ENCODE peak calls at places on chromosomes 1 and 21, in five cellular contexts. I is GM12878, W is K562, O is HepG2, S is SK-N-SH. Z is an unnamed sample.

GRCh38 chr1:16191309-16191708 is 21.1 kb downstream of the ARHGEF19 start:
- DNase-seq in I (no peak), W (no peak), O (no peak), S (no peak), Z (no peak)

GRCh38 chr1:175131100-175131499 is 61.5 kb downstream of the KIAA0040 start:
- DNase-seq in I (no peak), W (no peak), O (no peak), S (no peak), Z (no peak)

GRCh38 chr1:221715321-221716169 is 26.3 kb downstream of the DUSP10 start:
- DNase-seq in I (no peak), W (no peak), O (peak), S (no peak), Z (no peak)

GRCh38 chr1:20551945-20552727 is at the start of gene FAM43B:
- DNase-seq in I (no peak), W (peak), O (peak), S (peak), Z (no peak)

GRCh38 chr1:24557711-24558121 is 1.8 kb downstream of the NCMAP start:
- DNase-seq in I (no peak), W (no peak), O (no peak), S (no peak), Z (no peak)

GRCh38 chr1:1019122-1019999 is 559 bp upstream of the AGRN start:
- DNase-seq in I (no peak), W (peak), O (peak), S (peak), Z (peak)

GRCh38 chr1:25517476-25518394 is 25.7 kb upstream of the LDLRAP1 start:
- DNase-seq in I (no peak), W (peak), O (no peak), S (no peak), Z (no peak)

GRCh38 chr21:23968722-23969647 is 1638.3 kb downstream of the MRPL39 start:
- DNase-seq in I (peak), W (peak), O (no peak), S (peak), Z (no peak)

GRCh38 chr1:165875171-165875570 is 47.8 kb downstream of the UCK2 start:
- DNase-seq in I (peak), W (no peak), O (no peak), S (no peak), Z (no peak)

GRCh38 chr1:247295746-247296145 is 35.9 kb downstream of the ZNF496 start:
- DNase-seq in I (no peak), W (no peak), O (no peak), S (no peak), Z (no peak)

GRCh38 chr1:157691285-157691920 is 9.2 kb downstream of the FCRL3 start:
- DNase-seq in I (no peak), W (peak), O (peak), S (peak), Z (peak)

GRCh38 chr1:111927652-111928051 is 61.8 kb downstream of the KCND3 start:
- DNase-seq in I (no peak), W (no peak), O (no peak), S (no peak), Z (no peak)

GRCh38 chr1:185499986-185500626 is 183.1 kb upstream of the IVNS1ABP start:
- DNase-seq in I (no peak), W (no peak), O (no peak), S (no peak), Z (no peak)

GRCh38 chr21:36743008-36743407 is 44.1 kb downstream of the SIM2 start:
- DNase-seq in I (no peak), W (no peak), O (no peak), S (no peak), Z (no peak)

GRCh38 chr1:240498335-240498734 is 113.6 kb downstream of the GREM2 start:
- DNase-seq in I (no peak), W (no peak), O (no peak), S (no peak), Z (no peak)

GRCh38 chr1:84969489-84970250 is 27.2 kb downstream of the MCOLN2 start:
- DNase-seq in I (peak), W (no peak), O (no peak), S (no peak), Z (no peak)

GRCh38 chr1:84971957-84972356 is 25.0 kb downstream of the MCOLN2 start:
- DNase-seq in I (no peak), W (no peak), O (no peak), S (no peak), Z (no peak)

GRCh38 chr1:84972377-84972987 is 24.4 kb downstream of the MCOLN2 start:
- DNase-seq in I (no peak), W (no peak), O (no peak), S (no peak), Z (no peak)

GRCh38 chr1:84975035-84975434 is 21.9 kb downstream of the MCOLN2 start:
- DNase-seq in I (no peak), W (no peak), O (no peak), S (no peak), Z (no peak)

DNA sequence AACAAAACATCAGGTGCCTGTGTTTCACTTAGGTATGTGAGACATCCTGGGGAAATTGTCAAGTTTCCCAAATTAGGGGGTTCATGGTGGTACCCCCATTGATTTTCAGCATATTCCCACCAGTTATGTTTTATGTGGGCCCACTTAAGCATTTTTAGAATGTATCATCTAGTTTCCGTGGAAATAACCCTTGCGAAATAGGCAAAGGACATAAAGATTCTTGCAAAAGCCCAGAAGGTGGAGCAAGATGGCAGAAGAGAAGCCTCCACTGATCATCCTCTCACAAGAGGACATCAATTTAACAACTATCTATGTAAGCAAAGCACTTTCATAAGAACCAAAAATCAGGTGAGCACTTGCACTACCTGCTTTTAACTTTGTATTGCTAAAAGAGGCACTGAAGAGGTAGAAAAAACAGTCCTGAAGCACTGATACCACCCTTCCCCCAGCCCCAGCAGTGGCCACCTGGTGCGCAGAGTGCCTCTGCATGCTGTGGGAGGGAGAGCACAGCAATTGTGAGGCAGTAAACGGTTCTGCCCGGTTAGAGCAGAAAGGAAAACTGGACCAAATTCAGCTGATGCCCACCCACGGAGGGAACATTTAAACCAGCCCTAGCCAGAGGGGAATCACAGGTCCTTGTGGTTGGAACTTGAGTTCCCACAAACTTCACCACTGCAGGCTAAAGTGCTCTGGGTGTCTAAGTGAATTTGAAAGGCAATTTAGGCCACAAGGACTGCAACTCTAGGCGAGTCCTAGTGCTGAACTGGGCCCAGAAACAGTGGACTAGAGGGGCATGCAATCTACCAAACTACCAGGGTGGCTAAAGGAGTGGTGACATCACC is 23.2 kb downstream of the MCOLN2 start:
- DNase-seq in I (no peak), W (no peak), O (no peak), S (no peak), Z (no peak)
- H3K4me2 ChIP-seq in I (peak), W (no peak), O (no peak), S (no peak), Z (no peak)

DNA sequence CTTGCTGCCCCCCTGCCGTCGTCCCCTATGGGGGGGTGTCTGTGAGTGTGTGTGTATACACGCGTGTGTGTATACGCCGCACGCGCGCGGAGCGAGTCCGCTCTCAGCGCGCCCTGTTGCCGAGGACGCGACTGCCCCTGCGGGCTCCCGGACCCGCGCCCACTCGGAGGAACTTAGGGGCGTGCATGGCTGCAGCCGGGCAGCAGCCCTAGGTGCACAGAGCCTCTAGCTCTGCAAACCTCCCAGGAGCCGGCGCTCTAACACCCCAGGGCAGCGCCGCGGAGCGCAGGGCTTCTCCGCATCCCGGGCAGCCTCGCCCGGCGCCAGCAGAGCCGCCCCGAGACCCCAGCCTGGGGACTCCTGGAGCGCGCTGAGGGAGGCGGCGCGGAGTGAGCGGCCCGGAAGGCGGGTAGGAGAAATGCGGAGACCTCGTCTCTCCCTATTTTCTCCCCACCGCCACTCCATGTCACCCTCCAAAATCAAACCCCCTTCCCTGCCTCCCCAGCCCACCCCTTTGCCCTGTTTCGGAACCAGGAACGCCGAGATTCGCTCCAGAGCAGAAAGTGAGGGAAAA is 574 bp downstream of the ITPKB start:
- DNase-seq in I (no peak), W (no peak), O (no peak), S (peak), Z (no peak)
- TF ChIP-seq ZBTB33 in I (no peak), W (no peak), O (no peak), S (no peak), Z (no peak)

GRCh38 chr21:41366522-41367151 is 4.8 kb downstream of the MX2 start:
- DNase-seq in I (peak), W (peak), O (peak), S (no peak), Z (no peak)
- H3K9ac ChIP-seq in I (peak), W (no peak), O (peak), S (no peak), Z (no peak)

GRCh38 chr1:33471416-33471815 is 1.0 kb upstream of the ZSCAN20 start:
- DNase-seq in I (no peak), W (no peak), O (no peak), S (no peak), Z (no peak)

GRCh38 chr1:33477451-33477850 is 5.0 kb downstream of the ZSCAN20 start:
- DNase-seq in I (no peak), W (no peak), O (no peak), S (no peak), Z (no peak)

GRCh38 chr1:33472349-33472980 is at the start of gene ZSCAN20:
- DNase-seq in I (peak), W (peak), O (peak), S (peak), Z (peak)

GRCh38 chr1:33470495-33471012 is 1.9 kb upstream of the ZSCAN20 start:
- DNase-seq in I (no peak), W (peak), O (peak), S (peak), Z (peak)

DNA sequence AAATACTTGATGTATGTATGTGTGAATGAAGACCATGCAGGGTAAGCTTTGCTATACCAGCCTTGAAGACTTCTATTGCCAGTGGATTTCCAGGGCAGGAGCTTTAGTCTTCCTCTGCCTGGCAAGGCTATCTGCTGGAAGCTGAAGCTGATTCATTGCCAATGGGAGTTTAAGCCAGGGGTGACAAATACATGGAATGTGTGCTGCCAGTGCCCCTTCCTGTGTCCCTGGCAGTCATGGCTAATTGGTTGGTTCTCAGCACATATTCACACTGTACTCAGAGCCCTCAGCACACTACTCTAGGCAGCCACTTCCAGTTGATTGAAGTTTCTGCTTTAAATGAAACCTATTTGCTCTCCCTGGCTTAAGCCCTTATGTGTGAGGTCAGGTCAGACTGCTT is 1.5 kb downstream of the ZSCAN20 start:
- DNase-seq in I (no peak), W (no peak), O (no peak), S (no peak), Z (no peak)
- H3K4me2 ChIP-seq in I (peak), W (no peak), O (peak), S (no peak), Z (peak)

GRCh38 chr1:203082571-203083462 is 3.0 kb downstream of the MYOG start:
- DNase-seq in I (no peak), W (peak), O (no peak), S (no peak), Z (no peak)

GRCh38 chr1:203084588-203085527 is 954 bp downstream of the MYOG start:
- DNase-seq in I (no peak), W (peak), O (peak), S (no peak), Z (no peak)

GRCh38 chr1:203081465-203082355 is 4.1 kb downstream of the MYOG start:
- DNase-seq in I (no peak), W (no peak), O (no peak), S (no peak), Z (no peak)

GRCh38 chr1:203085528-203086406 is at the start of gene MYOG:
- DNase-seq in I (no peak), W (no peak), O (no peak), S (no peak), Z (no peak)

GRCh38 chr1:203083463-203083921 is 2.3 kb downstream of the MYOG start:
- DNase-seq in I (no peak), W (peak), O (no peak), S (no peak), Z (no peak)
- TF ChIP-seq ZBTB33 in I (no peak), W (no peak), O (no peak), S (no peak), Z (no peak)

GRCh38 chr1:178122283-178122682 is 28.4 kb downstream of the RASAL2 start:
- DNase-seq in I (no peak), W (no peak), O (no peak), S (no peak), Z (no peak)

GRCh38 chr1:178124115-178124514 is 30.2 kb downstream of the RASAL2 start:
- DNase-seq in I (no peak), W (no peak), O (no peak), S (no peak), Z (no peak)

GRCh38 chr1:178126261-178126660 is 32.4 kb downstream of the RASAL2 start:
- DNase-seq in I (no peak), W (no peak), O (peak), S (no peak), Z (no peak)

GRCh38 chr1:178127482-178127881 is 33.6 kb downstream of the RASAL2 start:
- DNase-seq in I (no peak), W (no peak), O (no peak), S (no peak), Z (no peak)

DNA sequence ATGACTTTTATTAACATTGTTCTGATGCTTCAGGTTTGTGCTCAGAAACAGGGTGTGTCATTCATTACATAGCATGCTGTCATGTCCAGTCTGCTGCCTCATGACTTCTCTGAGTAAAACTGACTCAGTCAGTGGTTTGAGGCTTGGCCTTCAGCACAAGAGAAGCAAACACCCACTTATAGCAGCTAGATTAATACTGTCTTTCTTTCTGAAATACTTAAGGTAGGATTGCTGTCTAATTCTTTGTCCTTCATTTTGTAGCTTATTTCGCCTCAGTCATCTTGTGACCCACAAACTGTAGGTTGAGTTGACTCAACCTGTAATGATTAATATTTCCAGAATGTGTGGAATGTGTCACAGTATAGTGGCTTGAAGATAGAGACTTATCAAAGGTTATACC is 32.9 kb downstream of the RASAL2 start:
- DNase-seq in I (no peak), W (no peak), O (peak), S (no peak), Z (peak)
- H3K9ac ChIP-seq in I (no peak), W (no peak), O (peak), S (peak), Z (peak)

GRCh38 chr1:18480315-18481189 is at the start of gene KLHDC7A:
- DNase-seq in I (no peak), W (no peak), O (peak), S (no peak), Z (no peak)

GRCh38 chr1:18484276-18484675 is 3.5 kb downstream of the KLHDC7A start:
- DNase-seq in I (no peak), W (no peak), O (no peak), S (no peak), Z (no peak)

GRCh38 chr1:18482721-18483425 is 2.1 kb downstream of the KLHDC7A start:
- DNase-seq in I (no peak), W (no peak), O (no peak), S (peak), Z (no peak)

GRCh38 chr1:18481190-18481920 is 625 bp downstream of the KLHDC7A start:
- DNase-seq in I (no peak), W (no peak), O (no peak), S (no peak), Z (no peak)

DNA sequence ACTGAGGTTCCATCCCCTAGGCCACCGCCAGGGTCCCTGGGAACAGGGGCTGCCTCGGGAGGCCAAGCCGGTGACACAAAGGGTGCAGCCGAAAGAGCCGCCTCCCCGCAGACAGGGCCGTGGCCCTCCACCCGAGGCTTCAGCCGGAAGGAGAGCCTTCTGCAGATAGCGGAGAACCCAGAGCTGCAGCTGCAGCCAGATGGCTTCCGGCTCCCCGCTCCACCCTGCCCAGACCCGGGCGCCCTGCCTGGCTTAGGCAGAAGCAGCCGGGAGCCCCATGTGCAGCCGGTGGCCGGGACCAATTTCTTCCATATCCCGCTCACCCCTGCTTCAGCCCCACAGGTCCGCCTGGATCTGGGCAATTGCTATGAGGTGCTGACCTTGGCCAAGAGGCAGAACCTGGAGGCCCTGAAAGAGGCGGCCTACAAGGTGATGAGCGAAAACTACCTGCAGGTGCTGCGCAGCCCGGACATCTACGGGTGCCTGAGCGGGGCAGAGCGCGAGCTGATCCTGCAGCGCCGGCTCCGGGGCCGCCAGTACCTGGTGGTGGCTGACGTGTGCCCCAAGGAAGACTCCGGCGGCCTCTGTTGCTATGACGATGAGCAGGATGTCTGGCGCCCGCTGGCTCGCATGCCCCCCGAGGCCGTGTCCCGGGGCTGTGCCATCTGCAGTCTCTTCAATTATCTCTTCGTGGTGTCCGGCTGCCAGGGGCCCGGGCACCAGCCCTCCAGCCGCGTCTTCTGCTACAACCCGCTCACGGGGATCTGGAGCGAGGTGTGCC is 1.4 kb downstream of the KLHDC7A start:
- DNase-seq in I (no peak), W (no peak), O (no peak), S (peak), Z (no peak)
- H3K4me2 ChIP-seq in I (no peak), W (no peak), O (peak), S (no peak), Z (no peak)

Z was measured in HCT116.